ENCODE peak calls at places on chromosomes 11 and 22, in four cellular contexts. C, F, D and O are unnamed samples.
A peak's percentile ranks its signal among the peaks of the same experiment; 100 is the strongest.

GRCh38 chr11:126318642-126319373 is 14.9 kb downstream of the DCPS start:
- DNase-seq in C (no peak), F (no peak), D (peak; percentile 46), O (peak; percentile 93)

GRCh38 chr11:100562102-100562501 is 125.0 kb upstream of the ARHGAP42 start:
- DNase-seq in C (no peak), F (no peak), D (no peak), O (no peak)

GRCh38 chr11:91998466-91998865 is 226.2 kb upstream of the FAT3 start:
- DNase-seq in C (no peak), F (no peak), D (no peak), O (no peak)

GRCh38 chr11:6248248-6248647 is 9.4 kb downstream of the CNGA4 start:
- DNase-seq in C (no peak), F (no peak), D (no peak), O (no peak)

GRCh38 chr22:19503869-19504268 is 20.3 kb downstream of the CLDN5 start:
- DNase-seq in C (no peak), F (no peak), D (no peak), O (no peak)

GRCh38 chr11:128125723-128126122 is 461.6 kb downstream of the ETS1 start:
- DNase-seq in C (no peak), F (no peak), D (no peak), O (no peak)

GRCh38 chr11:119363081-119363861 is 16.8 kb upstream of the MFRP start:
- DNase-seq in C (no peak), F (no peak), D (no peak), O (no peak)

GRCh38 chr22:30460147-30460546 is 11.7 kb downstream of the SEC14L3 start:
- DNase-seq in C (no peak), F (no peak), D (no peak), O (no peak)

GRCh38 chr11:70854891-70855556 is 397.4 kb downstream of the SHANK2 start:
- DNase-seq in C (no peak), F (no peak), D (peak; percentile 88), O (no peak)

DNA sequence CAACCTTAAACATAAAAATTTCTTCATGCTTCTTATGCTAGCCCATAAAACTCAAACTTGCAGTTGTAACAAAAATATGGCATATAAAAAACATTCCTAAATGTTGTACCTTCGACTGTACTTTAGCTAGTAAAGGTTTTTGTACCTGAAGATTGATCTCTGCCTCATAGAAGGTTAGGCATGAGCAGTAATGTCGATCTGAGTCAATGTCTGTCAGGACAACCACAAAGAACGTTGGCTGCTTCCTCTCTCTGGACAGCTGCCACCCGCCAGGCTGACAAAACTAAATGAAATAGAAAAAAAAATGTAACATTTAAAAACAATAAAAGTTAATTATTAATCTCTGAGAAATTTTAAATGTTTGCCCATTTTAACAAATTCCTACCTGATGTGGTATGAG is 251.3 kb downstream of the SBF2 start:
- DNase-seq in C (no peak), F (no peak), D (no peak), O (peak; percentile 67)
- TF ChIP-seq GABPA in C (no peak), F (no peak), D (no peak), O (no peak)

GRCh38 chr22:40156001-40156516 is 21.7 kb upstream of the TNRC6B start:
- DNase-seq in C (peak; percentile 51), F (peak; percentile 68), D (no peak), O (peak; percentile 66)
- TF ChIP-seq GABPA in C (no peak), F (no peak), D (no peak), O (no peak)

DNA sequence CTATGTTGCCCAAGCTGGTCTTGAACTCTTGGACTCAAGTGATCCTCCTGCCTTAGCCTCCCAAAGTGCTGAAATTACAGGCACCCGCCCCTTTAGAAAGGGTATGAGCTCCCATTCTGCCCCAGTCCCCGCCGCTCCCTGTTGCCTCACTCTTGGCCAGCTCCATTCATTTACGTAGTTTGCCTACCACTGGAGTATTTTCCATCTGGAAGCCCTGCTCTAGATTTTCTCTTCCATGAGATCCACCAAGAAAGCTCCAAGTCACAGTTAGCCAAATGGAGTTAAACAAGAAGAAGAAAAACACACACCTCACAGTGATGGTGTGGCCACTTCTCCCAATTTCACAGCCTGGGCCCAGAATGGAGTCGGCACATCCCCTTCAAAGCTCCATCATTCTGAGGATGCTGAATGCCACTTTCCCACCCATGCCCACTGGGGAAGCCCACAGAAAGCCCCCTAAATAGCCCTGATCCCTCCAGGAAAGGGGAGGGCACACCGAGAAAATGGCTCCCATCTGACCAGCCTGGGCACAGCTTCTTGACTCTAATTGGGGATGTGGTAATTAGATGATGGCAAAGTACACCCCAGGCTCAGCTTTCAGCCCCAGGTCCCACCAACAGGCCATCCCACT is 381.3 kb downstream of the MN1 start:
- DNase-seq in C (no peak), F (no peak), D (no peak), O (no peak)
- TF ChIP-seq GABPA in C (no peak), F (no peak), D (no peak), O (no peak)

GRCh38 chr11:201936-202335 is 5.3 kb downstream of the BET1L start:
- DNase-seq in C (no peak), F (no peak), D (no peak), O (no peak)
- TF ChIP-seq GABPA in C (no peak), F (no peak), D (no peak), O (no peak)